ENCODE peak calls at places on chromosomes 3 and 15, in eight cellular contexts. Y is LoVo; M is stimulated activated CD4-positive, alpha-beta T cell treated with anti-CD3 and anti-CD28 coated beads, Interleukin-4, amount 100 ng/mL, for 4 hours; E is GDM1; Z is fibroblast of lung; F is COR-L47; K is GM03348; D is stimulated activated naive CD4-positive, alpha-beta T cell. C is an unnamed sample.

GRCh38 chr15:64017082-64017588 is 29.1 kb downstream of the DAPK2 start:
- DNase-seq in M (no peak), Y (peak; percentile 87), F (no peak), Z (peak; percentile 74), E (no peak), D (no peak), K (peak; percentile 53), C (peak; percentile 49)

GRCh38 chr15:72947709-72948108 is 104.6 kb upstream of the NEO1 start:
- DNase-seq in E (no peak), D (no peak), K (no peak), Z (no peak), Y (no peak), M (no peak), F (no peak), C (no peak)

GRCh38 chr15:80695911-80696651 is 971 bp downstream of the ABHD17C start:
- DNase-seq in E (no peak), F (peak; percentile 23), D (no peak), Y (peak; percentile 74), Z (peak; percentile 22), K (peak; percentile 39), M (peak; percentile 11), C (no peak)

GRCh38 chr15:68275165-68275746 is 2.3 kb upstream of the FEM1B start:
- DNase-seq in K (no peak), F (no peak), M (no peak), Z (no peak), E (no peak), Y (no peak), D (no peak), C (peak; percentile 88)

GRCh38 chr15:22919171-22919570 is 61.0 kb downstream of the CYFIP1 start:
- DNase-seq in F (no peak), M (no peak), Z (no peak), D (no peak), K (no peak), E (no peak), Y (no peak), C (no peak)

GRCh38 chr3:9184464-9184835 is 65.0 kb downstream of the SRGAP3 start:
- DNase-seq in Z (no peak), M (no peak), D (no peak), Y (no peak), F (no peak), K (no peak), E (no peak), C (no peak)

GRCh38 chr3:189372205-189372764 is 200.5 kb downstream of the TPRG1 start:
- DNase-seq in K (peak; percentile 5), M (no peak), D (no peak), E (no peak), Z (no peak), Y (no peak), F (no peak), C (no peak)

GRCh38 chr15:101308604-101309435 is 13.8 kb upstream of the SNRPA1 start:
- DNase-seq in K (no peak), E (no peak), Y (no peak), F (no peak), M (no peak), D (no peak), Z (no peak), C (no peak)

GRCh38 chr15:82699726-82700125 is 9.9 kb downstream of the AP3B2 start:
- DNase-seq in D (no peak), K (no peak), M (no peak), F (no peak), E (no peak), Z (no peak), Y (no peak), C (no peak)

GRCh38 chr15:98076021-98076816 is 115.7 kb downstream of the ARRDC4 start:
- DNase-seq in M (no peak), D (no peak), E (peak; percentile 23), K (peak; percentile 65), F (no peak), Z (peak; percentile 14), Y (no peak), C (no peak)

GRCh38 chr15:40830884-40831283 is 2.4 kb upstream of the PPP1R14D start:
- DNase-seq in M (no peak), K (no peak), Y (no peak), D (no peak), E (no peak), Z (no peak), F (peak; percentile 81), C (no peak)

GRCh38 chr3:184305577-184305976 is 6.5 kb downstream of the PSMD2 start:
- DNase-seq in E (no peak), Y (no peak), Z (no peak), M (no peak), F (no peak), K (no peak), D (no peak), C (peak; percentile 14)

GRCh38 chr3:11548721-11549131 is 95.0 kb downstream of the VGLL4 start:
- DNase-seq in E (no peak), K (no peak), Y (peak; percentile 19), M (no peak), Z (peak; percentile 92), D (no peak), F (peak; percentile 66), C (peak; percentile 73)

GRCh38 chr15:51878446-51879386 is 49.3 kb downstream of the TMOD3 start:
- DNase-seq in K (no peak), Y (peak; percentile 65), Z (peak; percentile 67), E (no peak), M (no peak), D (no peak), F (peak; percentile 1), C (peak; percentile 62)

C was measured in IMR-90.